ENCODE peak calls at places on chromosomes 16 and 17, in five cellular contexts. One of them, this sample, is unnamed.

GRCh38 chr16:11989238-11990160 is 13.0 kb downstream of the SNX29 start:
- DNase-seq in psoas muscle: no peak
- DNase-seq in BE2C: no peak
- DNase-seq in heart left ventricle: no peak
- DNase-seq in mesendoderm: no peak
- DNase-seq in this sample: no peak

GRCh38 chr16:3456374-3456773 is 12.9 kb downstream of the NAA60 start:
- DNase-seq in mesendoderm: no peak
- DNase-seq in heart left ventricle: no peak
- DNase-seq in psoas muscle: no peak
- DNase-seq in BE2C: no peak
- DNase-seq in this sample: no peak

GRCh38 chr17:38898812-38899348 is 26.5 kb upstream of the LASP1NB start:
- DNase-seq in BE2C: no peak
- DNase-seq in psoas muscle: peak
- DNase-seq in mesendoderm: no peak
- DNase-seq in heart left ventricle: peak
- DNase-seq in this sample: no peak

GRCh38 chr17:5561736-5562135 is 22.6 kb downstream of the NLRP1 start:
- DNase-seq in BE2C: no peak
- DNase-seq in psoas muscle: no peak
- DNase-seq in heart left ventricle: no peak
- DNase-seq in mesendoderm: no peak
- DNase-seq in this sample: no peak

GRCh38 chr17:67672592-67672991 is 45.1 kb upstream of the NOL11 start:
- DNase-seq in BE2C: no peak
- DNase-seq in mesendoderm: no peak
- DNase-seq in psoas muscle: no peak
- DNase-seq in heart left ventricle: no peak
- DNase-seq in this sample: no peak

GRCh38 chr16:27439273-27440018 is 37.5 kb downstream of the IL21R start:
- DNase-seq in heart left ventricle: no peak
- DNase-seq in mesendoderm: no peak
- DNase-seq in BE2C: no peak
- DNase-seq in psoas muscle: no peak
- DNase-seq in this sample: no peak

GRCh38 chr17:33522623-33523022 is 229.5 kb upstream of the ASIC2 start:
- DNase-seq in psoas muscle: no peak
- DNase-seq in BE2C: no peak
- DNase-seq in heart left ventricle: no peak
- DNase-seq in mesendoderm: peak
- DNase-seq in this sample: no peak

GRCh38 chr16:766820-767640 is 6.5 kb downstream of the MSLN start:
- DNase-seq in psoas muscle: no peak
- DNase-seq in BE2C: no peak
- DNase-seq in mesendoderm: no peak
- DNase-seq in heart left ventricle: no peak
- DNase-seq in this sample: no peak

GRCh38 chr17:10790491-10791401 is 13.2 kb downstream of the TMEM238L start:
- DNase-seq in mesendoderm: peak
- DNase-seq in heart left ventricle: no peak
- DNase-seq in BE2C: no peak
- DNase-seq in psoas muscle: no peak
- DNase-seq in this sample: no peak

GRCh38 chr17:38587956-38588771 is 17.6 kb downstream of the SRCIN1 start:
- DNase-seq in mesendoderm: no peak
- DNase-seq in BE2C: peak
- DNase-seq in heart left ventricle: no peak
- DNase-seq in psoas muscle: no peak
- DNase-seq in this sample: no peak

GRCh38 chr16:2471653-2472487 is 773 bp downstream of the NTN3 start:
- DNase-seq in mesendoderm: no peak
- DNase-seq in heart left ventricle: peak
- DNase-seq in BE2C: no peak
- DNase-seq in psoas muscle: no peak
- DNase-seq in this sample: no peak

DNA sequence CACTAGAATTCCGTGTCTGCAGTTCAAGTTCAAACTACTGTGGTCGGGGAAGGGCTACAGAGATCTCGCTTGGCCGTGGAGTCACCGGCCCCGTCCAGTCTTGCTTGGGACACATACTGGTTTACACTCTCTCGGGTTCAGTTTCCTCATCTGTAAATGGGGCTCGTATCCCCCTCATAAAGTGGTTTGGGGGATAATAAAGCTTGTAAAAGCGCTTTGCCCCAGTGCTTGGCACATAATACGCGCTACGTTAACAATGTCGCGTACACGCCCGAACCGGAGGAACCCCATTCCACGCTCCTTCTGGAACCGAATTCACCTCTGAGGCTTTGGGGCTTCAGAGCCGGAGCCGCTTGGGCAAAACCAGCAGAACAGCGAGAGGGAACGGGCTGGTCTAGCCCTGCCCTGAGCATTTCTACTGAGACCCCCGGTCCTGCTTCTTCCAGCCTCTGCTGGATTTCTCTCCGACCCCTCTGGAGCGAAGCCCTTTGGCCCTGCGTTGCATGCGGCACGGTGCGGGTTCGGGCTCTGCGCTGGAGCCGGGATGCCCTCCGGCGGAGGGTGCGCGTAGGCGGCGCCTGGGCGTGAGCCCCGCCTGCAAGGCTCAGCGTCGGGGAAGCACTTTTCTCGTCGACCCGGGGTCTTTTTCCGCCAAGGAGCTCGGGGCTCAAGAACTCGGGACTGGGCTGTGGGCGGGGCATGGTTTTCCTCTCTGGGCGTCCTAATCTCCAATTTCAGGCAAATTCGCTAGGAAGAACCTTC is 26.1 kb upstream of the HOXB13 start:
- DNase-seq in BE2C: no peak
- DNase-seq in mesendoderm: no peak
- DNase-seq in psoas muscle: no peak
- DNase-seq in heart left ventricle: no peak
- DNase-seq in this sample: no peak
- H3K4me3 ChIP-seq in BE2C: no peak
- H3K4me3 ChIP-seq in mesendoderm: no peak
- H3K4me3 ChIP-seq in psoas muscle: no peak
- H3K4me3 ChIP-seq in heart left ventricle: no peak
- H3K4me3 ChIP-seq in this sample: no peak

GRCh38 chr16:10868562-10869469 is 8.2 kb upstream of the CIITA start:
- DNase-seq in psoas muscle: no peak
- DNase-seq in BE2C: no peak
- DNase-seq in heart left ventricle: peak
- DNase-seq in mesendoderm: no peak
- DNase-seq in this sample: no peak
- H3K4me3 ChIP-seq in psoas muscle: peak
- H3K4me3 ChIP-seq in BE2C: no peak
- H3K4me3 ChIP-seq in heart left ventricle: peak
- H3K4me3 ChIP-seq in mesendoderm: no peak
- H3K4me3 ChIP-seq in this sample: no peak

DNA sequence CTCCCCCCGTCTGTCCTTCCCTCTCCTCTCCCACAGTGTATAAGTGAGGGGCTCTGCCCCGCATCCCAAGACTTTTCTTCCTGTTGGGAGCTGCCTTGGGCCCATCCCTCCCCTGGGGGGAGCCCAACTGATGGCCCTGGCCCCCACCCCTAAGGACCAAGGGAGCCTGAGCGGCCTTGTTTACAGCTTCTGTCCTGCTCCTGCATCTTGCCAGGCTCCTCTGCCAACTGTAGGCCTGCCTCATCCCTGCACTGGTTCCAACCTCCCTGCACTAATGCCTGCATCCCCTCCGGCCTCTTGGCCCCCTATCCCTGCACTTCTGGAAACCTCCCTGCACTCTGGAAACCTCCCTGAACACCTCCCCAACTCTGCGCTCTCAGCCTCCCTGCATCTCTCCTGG is 1.4 kb upstream of the PAGR1 start:
- DNase-seq in BE2C: no peak
- DNase-seq in heart left ventricle: no peak
- DNase-seq in mesendoderm: no peak
- DNase-seq in psoas muscle: no peak
- DNase-seq in this sample: no peak
- H3K4me3 ChIP-seq in BE2C: peak
- H3K4me3 ChIP-seq in heart left ventricle: peak
- H3K4me3 ChIP-seq in mesendoderm: no peak
- H3K4me3 ChIP-seq in psoas muscle: peak
- H3K4me3 ChIP-seq in this sample: no peak

GRCh38 chr16:83813818-83814653 is 6.3 kb downstream of the HSBP1 start:
- DNase-seq in BE2C: no peak
- DNase-seq in mesendoderm: peak
- DNase-seq in heart left ventricle: no peak
- DNase-seq in psoas muscle: no peak
- DNase-seq in this sample: peak
- H3K4me3 ChIP-seq in BE2C: no peak
- H3K4me3 ChIP-seq in mesendoderm: no peak
- H3K4me3 ChIP-seq in heart left ventricle: no peak
- H3K4me3 ChIP-seq in psoas muscle: no peak
- H3K4me3 ChIP-seq in this sample: peak

GRCh38 chr17:334974-335481 is 17.6 kb downstream of the RPH3AL start:
- DNase-seq in BE2C: no peak
- DNase-seq in mesendoderm: no peak
- DNase-seq in heart left ventricle: no peak
- DNase-seq in psoas muscle: no peak
- DNase-seq in this sample: no peak

GRCh38 chr17:335691-336090 is 16.9 kb downstream of the RPH3AL start:
- DNase-seq in psoas muscle: no peak
- DNase-seq in BE2C: no peak
- DNase-seq in heart left ventricle: no peak
- DNase-seq in mesendoderm: peak
- DNase-seq in this sample: no peak

GRCh38 chr17:332023-332422 is 20.6 kb downstream of the RPH3AL start:
- DNase-seq in mesendoderm: no peak
- DNase-seq in BE2C: no peak
- DNase-seq in psoas muscle: peak
- DNase-seq in heart left ventricle: peak
- DNase-seq in this sample: no peak

GRCh38 chr17:332558-333322 is 19.9 kb downstream of the RPH3AL start:
- DNase-seq in mesendoderm: peak
- DNase-seq in heart left ventricle: peak
- DNase-seq in BE2C: no peak
- DNase-seq in psoas muscle: peak
- DNase-seq in this sample: peak

GRCh38 chr17:333626-334396 is 18.8 kb downstream of the RPH3AL start:
- DNase-seq in BE2C: no peak
- DNase-seq in mesendoderm: peak
- DNase-seq in heart left ventricle: peak
- DNase-seq in psoas muscle: peak
- DNase-seq in this sample: peak
- H3K4me3 ChIP-seq in BE2C: no peak
- H3K4me3 ChIP-seq in mesendoderm: no peak
- H3K4me3 ChIP-seq in heart left ventricle: peak
- H3K4me3 ChIP-seq in psoas muscle: peak
- H3K4me3 ChIP-seq in this sample: peak

DNA sequence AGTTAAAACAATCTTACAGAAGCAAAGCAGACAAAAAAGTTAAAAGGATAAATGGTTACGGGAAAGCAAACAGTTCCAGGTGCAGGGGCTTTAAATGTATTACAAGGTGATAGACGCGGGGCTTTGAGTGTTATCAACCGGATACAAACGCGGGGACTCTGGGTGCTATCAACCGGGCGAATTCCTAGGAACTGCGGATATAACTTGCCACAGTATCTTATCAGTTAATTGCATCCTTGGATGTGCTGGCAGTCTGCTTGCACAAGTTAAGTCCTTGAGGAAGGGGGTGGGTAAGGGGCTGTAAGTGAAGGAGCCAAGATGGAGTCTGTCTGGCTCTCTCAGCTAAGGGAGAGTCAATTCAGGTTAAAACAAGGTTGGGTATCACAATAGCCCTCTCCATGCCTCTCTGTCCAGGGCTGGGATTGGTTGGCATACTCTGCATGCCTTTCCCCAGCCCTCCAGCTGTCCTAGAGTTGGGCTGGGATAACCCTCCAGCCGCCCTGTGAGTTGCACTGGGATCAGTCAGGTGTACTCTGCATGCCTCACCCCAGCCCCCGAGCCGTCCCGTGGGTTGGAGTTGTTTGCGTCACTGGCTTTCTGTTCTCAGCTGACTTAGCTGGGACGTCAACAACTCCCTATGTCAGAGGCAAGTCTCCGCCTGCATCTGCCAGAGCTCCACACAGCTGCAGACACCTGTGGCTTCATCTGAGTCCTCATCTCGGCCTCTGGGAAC is 40.9 kb downstream of the TMEM235 start:
- DNase-seq in psoas muscle: no peak
- DNase-seq in heart left ventricle: no peak
- DNase-seq in BE2C: no peak
- DNase-seq in mesendoderm: peak
- DNase-seq in this sample: peak
- H3K4me3 ChIP-seq in psoas muscle: peak
- H3K4me3 ChIP-seq in heart left ventricle: no peak
- H3K4me3 ChIP-seq in BE2C: no peak
- H3K4me3 ChIP-seq in mesendoderm: no peak
- H3K4me3 ChIP-seq in this sample: no peak

GRCh38 chr17:57604771-57605733 is 140.0 kb downstream of the CCDC182 start:
- DNase-seq in mesendoderm: no peak
- DNase-seq in BE2C: peak
- DNase-seq in heart left ventricle: no peak
- DNase-seq in psoas muscle: no peak
- DNase-seq in this sample: peak
- H3K4me3 ChIP-seq in mesendoderm: no peak
- H3K4me3 ChIP-seq in BE2C: peak
- H3K4me3 ChIP-seq in heart left ventricle: peak
- H3K4me3 ChIP-seq in psoas muscle: peak
- H3K4me3 ChIP-seq in this sample: no peak